ENCODE peak calls at places on chromosomes 16 and 17, in four cellular contexts. Q is HepG2, X is SK-N-SH, C is K562. I is an unnamed sample.

GRCh38 chr17:74920306-74920620 is 2.8 kb downstream of the USH1G start:
- DNase-seq in C (no peak), X (no peak), Q (no peak), I (no peak)

GRCh38 chr17:7703584-7704574 is 1.1 kb upstream of the EFNB3 start:
- DNase-seq in Q (peak; percentile 18), X (peak; percentile 86), C (peak; percentile 36), I (no peak)

GRCh38 chr16:68416057-68417046 is 32.0 kb downstream of the SMPD3 start:
- DNase-seq in Q (no peak), X (no peak), C (no peak), I (no peak)

GRCh38 chr16:68470461-68471150 is 22.3 kb upstream of the SMPD3 start:
- DNase-seq in C (no peak), Q (no peak), X (no peak), I (peak; percentile 94)

GRCh38 chr17:64048805-64049204 is 28.4 kb upstream of the ICAM2 start:
- DNase-seq in Q (no peak), X (no peak), C (no peak), I (no peak)

GRCh38 chr17:18250259-18250658 is 8.3 kb downstream of the FLII start:
- DNase-seq in C (no peak), X (no peak), Q (no peak), I (no peak)

GRCh38 chr17:7716299-7716886 is 1.2 kb upstream of the DNAH2 start:
- DNase-seq in X (no peak), Q (no peak), C (no peak), I (no peak)

GRCh38 chr16:88469615-88470395 is 16.7 kb downstream of the ZFPM1 start:
- DNase-seq in Q (no peak), C (no peak), X (no peak), I (no peak)

GRCh38 chr16:54928421-54929089 is 2.1 kb upstream of the IRX5 start:
- DNase-seq in Q (no peak), X (peak; percentile 80), C (peak; percentile 73), I (no peak)

GRCh38 chr16:27485126-27485525 is 64.6 kb downstream of the GTF3C1 start:
- DNase-seq in C (no peak), Q (no peak), X (no peak), I (no peak)

GRCh38 chr16:12589676-12590075 is 214.0 kb downstream of the CPPED1 start:
- DNase-seq in X (no peak), Q (no peak), C (no peak), I (no peak)

GRCh38 chr17:7348478-7349242 is 3.3 kb upstream of the KCTD11 start:
- DNase-seq in C (no peak), Q (no peak), X (no peak), I (no peak)

GRCh38 chr16:22023505-22023904 is 15.6 kb downstream of the MOSMO start:
- DNase-seq in Q (no peak), X (no peak), C (no peak), I (peak; percentile 44)

GRCh38 chr16:31874354-31875111 is 926 bp downstream of the ZNF267 start:
- DNase-seq in Q (peak; percentile 48), X (peak; percentile 38), C (peak; percentile 54), I (peak; percentile 82)

GRCh38 chr16:68065716-68066305 is 19.4 kb upstream of the NFATC3 start:
- DNase-seq in X (no peak), C (no peak), Q (no peak), I (no peak)

GRCh38 chr16:22739077-22739476 is 74.9 kb upstream of the HS3ST2 start:
- DNase-seq in X (no peak), C (no peak), Q (no peak), I (no peak)

GRCh38 chr16:67530013-67530939 is 1.6 kb downstream of the RIPOR1 start:
- DNase-seq in C (peak; percentile 47), Q (no peak), X (peak; percentile 89), I (no peak)

GRCh38 chr16:89562027-89562599 is 1.6 kb downstream of the RPL13 start:
- DNase-seq in X (no peak), C (no peak), Q (no peak), I (no peak)

GRCh38 chr17:17846003-17846402 is 9.2 kb upstream of the SREBF1 start:
- DNase-seq in C (no peak), X (no peak), Q (no peak), I (no peak)

GRCh38 chr16:10754941-10755340 is 11.3 kb downstream of the NUBP1 start:
- DNase-seq in X (no peak), C (no peak), Q (no peak), I (no peak)

GRCh38 chr16:58048914-58049696 is 23.6 kb downstream of the MMP15 start:
- DNase-seq in C (no peak), Q (no peak), X (no peak), I (no peak)

GRCh38 chr17:17701658-17702057 is 20.4 kb downstream of the RAI1 start:
- DNase-seq in X (no peak), Q (no peak), C (no peak), I (no peak)

GRCh38 chr16:13307255-13307654 is 405.9 kb downstream of the SHISA9 start:
- DNase-seq in Q (no peak), C (no peak), X (no peak), I (no peak)

GRCh38 chr17:74125160-74125559 is 78.3 kb upstream of the RPL38 start:
- DNase-seq in C (no peak), Q (no peak), X (peak; percentile 57), I (no peak)

GRCh38 chr17:82837586-82838320 is 2.1 kb downstream of the ZNF750 start:
- DNase-seq in Q (no peak), X (no peak), C (no peak), I (no peak)

GRCh38 chr17:63634163-63634562 is 11.9 kb downstream of the MAP3K3 start:
- DNase-seq in Q (no peak), C (peak; percentile 65), X (no peak), I (no peak)

GRCh38 chr17:66834919-66835454 is at the start of gene CACNG5:
- DNase-seq in C (peak; percentile 76), X (peak; percentile 100), Q (no peak), I (no peak)

GRCh38 chr17:7354262-7354781 is 634 bp upstream of the TMEM95 start:
- DNase-seq in X (no peak), C (no peak), Q (no peak), I (no peak)

GRCh38 chr17:76009969-76010661 is 9.5 kb downstream of the CDK3 start:
- DNase-seq in X (no peak), Q (no peak), C (no peak), I (no peak)

GRCh38 chr17:57407287-57408063 is 151.2 kb downstream of the MSI2 start:
- DNase-seq in X (no peak), Q (peak; percentile 99), C (no peak), I (no peak)

GRCh38 chr16:78230832-78231231 is 131.4 kb downstream of the WWOX start:
- DNase-seq in X (no peak), Q (no peak), C (no peak), I (no peak)

GRCh38 chr17:29151567-29151966 is 28.6 kb downstream of the MYO18A start:
- DNase-seq in C (peak; percentile 51), X (no peak), Q (peak; percentile 94), I (no peak)

GRCh38 chr17:56499799-56500388 is 93.6 kb upstream of the NOG start:
- DNase-seq in C (peak; percentile 19), X (no peak), Q (peak; percentile 24), I (no peak)

GRCh38 chr16:85749686-85750020 is 1.2 kb downstream of the C16orf74 start:
- DNase-seq in X (no peak), C (no peak), Q (no peak), I (no peak)

GRCh38 chr16:85751665-85752501 is 987 bp upstream of the C16orf74 start:
- DNase-seq in Q (no peak), X (no peak), C (no peak), I (no peak)

GRCh38 chr16:85752511-85753420 is 1.9 kb upstream of the C16orf74 start:
- DNase-seq in Q (peak; percentile 49), C (peak; percentile 76), X (peak; percentile 54), I (no peak)

GRCh38 chr16:85750021-85750826 is 672 bp downstream of the C16orf74 start:
- DNase-seq in Q (no peak), C (no peak), X (peak; percentile 76), I (no peak)

DNA sequence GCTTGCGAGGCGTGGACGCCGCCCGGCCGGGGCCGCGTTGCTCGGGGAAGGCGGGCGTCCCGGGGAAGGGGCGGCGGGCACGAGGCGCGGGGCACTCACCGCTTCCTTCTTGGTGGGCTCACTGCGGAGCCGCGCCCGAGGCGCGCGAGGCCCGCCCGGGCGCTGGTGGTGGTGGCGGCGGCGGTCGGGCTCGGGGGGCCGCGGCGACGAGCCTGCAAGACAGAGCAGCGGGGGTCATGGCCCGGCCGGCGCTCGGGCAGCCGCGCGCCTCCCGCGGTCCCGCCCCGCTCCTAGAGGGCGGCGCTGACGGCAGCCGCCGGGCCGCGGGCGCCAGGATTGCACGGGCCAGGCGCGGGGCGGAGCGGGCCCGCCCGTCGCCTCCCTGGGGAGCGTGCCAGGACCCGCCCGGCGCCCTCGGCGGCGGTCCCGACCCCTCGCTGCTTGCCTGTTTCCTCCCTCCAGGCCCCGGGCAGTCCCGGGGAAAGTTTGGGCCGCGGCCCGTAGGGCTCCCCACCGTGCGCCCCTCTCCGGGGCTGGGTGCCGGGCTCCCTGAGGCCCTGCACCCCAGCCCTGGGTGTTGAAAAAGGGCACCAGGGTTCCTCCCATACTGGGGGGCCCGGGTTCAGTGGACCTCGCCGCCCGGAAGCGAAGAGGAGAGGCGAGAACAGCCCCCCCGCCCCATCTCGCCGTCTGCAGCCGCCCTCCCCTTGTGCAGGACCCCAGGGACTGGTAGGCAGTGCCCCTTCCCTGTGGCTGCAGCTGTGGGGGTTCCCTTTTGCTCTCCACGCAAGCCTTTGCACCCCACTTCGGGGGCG is at the start of gene C16orf74:
- DNase-seq in X (peak; percentile 90), Q (no peak), C (peak; percentile 75), I (no peak)
- TF ChIP-seq NFIC in X (no peak), Q (no peak), C (no peak), I (no peak)

GRCh38 chr17:47237841-47238240 is 15.8 kb upstream of the ITGB3 start:
- DNase-seq in C (no peak), X (no peak), Q (no peak), I (no peak)

GRCh38 chr17:47240806-47241205 is 12.8 kb upstream of the ITGB3 start:
- DNase-seq in C (no peak), Q (no peak), X (no peak), I (no peak)

GRCh38 chr17:47240375-47240764 is 13.3 kb upstream of the ITGB3 start:
- DNase-seq in C (no peak), X (peak; percentile 41), Q (no peak), I (no peak)

GRCh38 chr17:47238321-47239010 is 15.2 kb upstream of the ITGB3 start:
- DNase-seq in X (no peak), Q (no peak), C (no peak), I (no peak)

GRCh38 chr17:47239663-47240374 is 13.8 kb upstream of the ITGB3 start:
- DNase-seq in X (peak; percentile 77), C (peak; percentile 72), Q (no peak), I (peak; percentile 40)
- TF ChIP-seq NFIC in X (peak; percentile 99), C (peak; percentile 94), Q (no peak), I (no peak)

GRCh38 chr16:81500833-81501521 is 56.4 kb downstream of the CMIP start:
- DNase-seq in C (no peak), Q (no peak), X (no peak), I (no peak)
- TF ChIP-seq NFIC in C (no peak), Q (no peak), X (no peak), I (no peak)

GRCh38 chr17:44734272-44734671 is 24.5 kb upstream of the ADAM11 start:
- DNase-seq in C (no peak), Q (no peak), X (no peak), I (no peak)

GRCh38 chr17:44741316-44741715 is 17.5 kb upstream of the ADAM11 start:
- DNase-seq in C (no peak), Q (no peak), X (no peak), I (no peak)

GRCh38 chr17:44733753-44734152 is 25.0 kb upstream of the ADAM11 start:
- DNase-seq in Q (peak; percentile 41), C (no peak), X (no peak), I (no peak)

GRCh38 chr17:44736551-44737240 is 22.1 kb upstream of the ADAM11 start:
- DNase-seq in Q (no peak), X (no peak), C (no peak), I (no peak)

GRCh38 chr17:44738214-44738906 is 20.4 kb upstream of the ADAM11 start:
- DNase-seq in Q (no peak), C (no peak), X (no peak), I (peak; percentile 17)
- TF ChIP-seq NFIC in Q (no peak), C (no peak), X (no peak), I (no peak)